ENCODE peak calls at places on chromosomes 16 and 17, in five cellular contexts. S is heart right ventricle, L is suprapubic skin, A is mammary epithelial cell, X is pancreas. T is an unnamed sample.
A peak's percentile ranks its signal among the peaks of the same experiment; 100 is the strongest.

GRCh38 chr17:35617505-35617904 is 30.4 kb downstream of the AP2B1 start:
- DNase-seq in S (no peak), L (no peak), A (no peak), X (no peak), T (no peak)

GRCh38 chr17:57551321-57552079 is 193.6 kb downstream of the CCDC182 start:
- DNase-seq in S (no peak), L (no peak), A (no peak), X (no peak), T (no peak)

GRCh38 chr17:37259030-37259735 is 116.6 kb upstream of the C17orf78 start:
- DNase-seq in S (no peak), L (no peak), A (peak; percentile 81), X (no peak), T (no peak)

GRCh38 chr17:42017866-42018200 is 594 bp upstream of the DNAJC7 start:
- DNase-seq in S (no peak), L (no peak), A (no peak), X (no peak), T (no peak)

GRCh38 chr17:8004899-8005298 is 2.5 kb downstream of the GUCY2D start:
- DNase-seq in S (no peak), L (no peak), A (no peak), X (no peak), T (no peak)

GRCh38 chr16:90019543-90020259 is 445 bp upstream of the DBNDD1 start:
- DNase-seq in S (no peak), L (no peak), A (no peak), X (peak; percentile 48), T (no peak)

GRCh38 chr16:16003719-16004313 is 54.4 kb downstream of the ABCC1 start:
- DNase-seq in S (no peak), L (no peak), A (no peak), X (no peak), T (no peak)

GRCh38 chr16:12330977-12331376 is 354.4 kb downstream of the SNX29 start:
- DNase-seq in S (peak; percentile 56), L (no peak), A (no peak), X (no peak), T (no peak)

GRCh38 chr17:18219016-18219415 is 6.4 kb upstream of the LLGL1 start:
- DNase-seq in S (no peak), L (no peak), A (no peak), X (no peak), T (no peak)

GRCh38 chr16:24580665-24581064 is 41.3 kb downstream of the RBBP6 start:
- DNase-seq in S (no peak), L (no peak), A (peak; percentile 6), X (no peak), T (no peak)

GRCh38 chr17:63571632-63572310 is 21.5 kb downstream of the DCAF7 start:
- DNase-seq in S (no peak), L (no peak), A (peak; percentile 81), X (no peak), T (no peak)

GRCh38 chr16:4390266-4391260 is 18.9 kb downstream of the VASN start:
- DNase-seq in S (no peak), L (no peak), A (no peak), X (no peak), T (peak; percentile 59)

GRCh38 chr17:81397314-81398169 is 2.3 kb downstream of the BAHCC1 start:
- DNase-seq in S (no peak), L (no peak), A (peak; percentile 72), X (no peak), T (no peak)
- TF ChIP-seq CTCF in S (no peak), L (no peak), A (no peak), X (no peak), T (no peak)

GRCh38 chr17:48542956-48543853 is 1.7 kb downstream of the HOXB2 start:
- DNase-seq in S (peak; percentile 29), L (no peak), A (peak; percentile 70), X (no peak), T (no peak)
- H3K9me3 ChIP-seq in S (no peaks in the 10 kb centered on the region), L (no peaks in the 10 kb centered on the region), A (no peaks in the 10 kb centered on the region), X (no peaks in the 10 kb centered on the region), T (no peaks in the 10 kb centered on the region)

GRCh38 chr16:85610059-85610445 is 3.1 kb upstream of the GSE1 start:
- DNase-seq in S (no peak), L (no peak), A (no peak), X (no peak), T (no peak)
- H3K27ac ChIP-seq in S (no peak overlapping the region), L (peak overlapping the region; percentile 89), A (no peak overlapping the region), X (no peak overlapping the region), T (peak overlapping the region; percentile 53)

GRCh38 chr17:75048396-75048933 is 1.4 kb downstream of the KCTD2 start:
- DNase-seq in S (peak; percentile 57), L (no peak), A (no peak), X (peak; percentile 59), T (peak; percentile 73)

GRCh38 chr17:75049057-75049456 is 2.0 kb downstream of the KCTD2 start:
- DNase-seq in S (no peak), L (no peak), A (no peak), X (no peak), T (no peak)

GRCh38 chr17:75047398-75048098 is 523 bp downstream of the KCTD2 start:
- DNase-seq in S (peak; percentile 43), L (peak; percentile 83), A (no peak), X (peak; percentile 30), T (no peak)

GRCh38 chr17:75046583-75047289 is at the start of the genes ATP5PD and KCTD2:
- DNase-seq in S (peak; percentile 97), L (peak; percentile 96), A (peak; percentile 96), X (peak; percentile 97), T (peak; percentile 88)

GRCh38 chr17:75051941-75052340 is 4.9 kb downstream of the KCTD2 start:
- DNase-seq in S (no peak), L (no peak), A (no peak), X (no peak), T (no peak)
- TF ChIP-seq CTCF in S (no peak), L (no peak), A (no peak), X (no peak), T (no peak)

DNA sequence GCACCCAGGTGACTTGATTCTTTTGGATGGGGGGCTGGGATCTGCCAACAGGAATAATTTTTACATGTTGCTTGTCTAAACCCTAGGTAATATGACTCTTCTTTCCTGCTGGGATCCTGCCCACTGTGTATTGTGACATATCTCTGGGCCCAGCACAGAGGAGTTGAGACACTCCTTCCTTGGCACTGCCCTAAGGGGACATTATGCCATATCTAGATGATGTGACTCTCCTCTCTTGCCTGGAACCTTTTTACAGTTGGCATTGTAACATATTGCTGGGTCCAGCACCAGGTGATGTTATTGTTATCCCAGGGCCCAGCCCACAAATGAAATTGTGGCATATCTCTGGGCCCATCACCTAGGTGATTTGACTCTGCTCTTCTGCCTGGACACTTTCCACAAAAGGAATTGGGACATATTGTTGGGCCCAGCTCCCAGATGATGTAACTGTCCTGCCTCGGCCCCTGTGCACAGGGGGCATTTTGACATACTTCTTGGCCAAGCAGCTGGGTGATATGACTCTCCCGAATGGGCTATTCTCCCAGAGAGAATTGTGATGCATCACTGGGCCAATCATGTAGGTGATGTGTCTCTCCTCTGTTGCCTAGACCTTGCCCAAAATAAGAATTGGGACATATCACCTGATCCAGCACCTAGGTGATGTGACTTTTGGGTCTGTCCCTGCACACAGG is 1837.7 kb downstream of the TP53TG3F start:
- DNase-seq in S (no peak), L (no peak), A (no peak), X (no peak), T (no peak)
- H3K9me3 ChIP-seq in S (peaks cover 3% of the 10 kb centered on the region), L (no peaks in the 10 kb centered on the region), A (no peaks in the 10 kb centered on the region), X (no peaks in the 10 kb centered on the region), T (no peaks in the 10 kb centered on the region)

GRCh38 chr17:79382313-79382712 is 228.5 kb downstream of the RBFOX3 start:
- DNase-seq in S (no peak), L (no peak), A (no peak), X (no peak), T (no peak)
- H3K27ac ChIP-seq in S (no peak overlapping the region), L (no peak overlapping the region), A (no peak overlapping the region), X (no peak overlapping the region), T (no peak overlapping the region)

DNA sequence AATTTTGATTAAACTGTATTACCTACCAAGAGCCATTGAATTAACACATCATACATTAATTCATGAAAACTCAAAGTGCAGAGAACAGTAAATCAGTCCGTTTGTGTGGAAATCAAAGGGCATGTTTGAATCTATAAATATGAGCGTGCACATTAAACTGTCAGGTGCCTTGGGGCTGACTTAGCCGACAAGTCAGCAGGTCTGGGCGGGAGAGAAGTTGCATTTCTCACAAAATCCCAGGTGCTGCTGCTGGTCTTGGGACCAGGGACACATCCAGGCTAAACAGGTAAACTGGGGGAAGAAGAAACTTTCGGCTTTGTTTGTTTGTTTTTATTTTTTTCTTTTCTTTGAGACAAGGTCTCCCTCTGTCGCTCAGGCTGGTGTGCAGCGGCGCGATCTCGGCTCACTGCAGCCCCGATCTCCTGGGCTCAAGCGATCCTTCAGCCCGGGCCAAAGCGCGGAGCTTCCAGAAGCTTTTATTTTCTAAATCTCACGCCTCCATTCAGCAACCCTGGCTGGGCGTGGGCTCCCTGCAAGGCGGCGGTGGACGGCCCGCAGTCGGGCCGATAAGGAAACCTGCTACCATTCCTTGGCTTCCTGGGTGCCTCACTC is 213.9 kb downstream of the MRTFB start:
- DNase-seq in S (no peak), L (no peak), A (no peak), X (peak; percentile 58), T (no peak)
- TF ChIP-seq CTCF in S (no peak), L (peak; percentile 24), A (peak; percentile 53), X (no peak), T (no peak)

DNA sequence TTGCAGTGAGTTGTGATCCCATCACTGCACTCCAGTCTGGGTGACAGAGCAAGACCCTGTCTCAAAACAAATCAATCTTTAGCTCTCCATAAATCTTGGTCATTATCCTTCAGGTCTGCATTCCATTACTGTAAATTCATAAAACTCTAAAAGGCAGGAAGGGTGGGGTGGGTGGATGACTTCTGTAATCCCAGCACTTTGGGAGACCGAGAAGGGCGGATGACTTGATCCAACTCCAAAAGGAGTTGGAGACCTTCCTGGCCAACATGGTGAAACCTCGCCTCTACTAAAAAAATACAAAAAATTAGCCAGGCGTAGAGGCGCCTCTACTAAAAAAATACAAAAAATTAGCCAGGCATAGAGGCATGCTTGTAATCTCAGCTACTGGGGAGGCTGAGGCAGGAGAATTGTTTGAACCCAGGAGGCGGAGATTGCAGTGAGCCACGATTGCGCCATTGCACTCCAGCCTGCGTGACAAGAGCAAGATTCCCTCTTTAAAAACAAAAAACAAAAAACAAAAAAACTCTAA is 2.2 kb upstream of the UBE2Z start:
- DNase-seq in S (no peak), L (no peak), A (no peak), X (no peak), T (no peak)
- H3K9me3 ChIP-seq in S (no peaks in the 10 kb centered on the region), L (no peaks in the 10 kb centered on the region), A (no peaks in the 10 kb centered on the region), X (no peaks in the 10 kb centered on the region), T (no peaks in the 10 kb centered on the region)